ENCODE peak calls at places on chromosomes 4 and X, in five cellular contexts. O is HepG2, L is K562, U is SK-N-SH, I is GM12878. E is an unnamed sample.
A peak's percentile ranks its signal among the peaks of the same experiment; 100 is the strongest.

GRCh38 chrX:141936080-141936479 is 32.4 kb downstream of the MAGEC1 start:
- DNase-seq in I (no peak), L (no peak), U (no peak), O (no peak), E (no peak)

GRCh38 chr4:39933689-39934590 is 43.8 kb downstream of the PDS5A start:
- DNase-seq in L (no peak), O (no peak), I (no peak), U (no peak), E (no peak)

GRCh38 chr4:85741921-85742591 is 267.1 kb downstream of the ARHGAP24 start:
- DNase-seq in U (peak; percentile 37), I (no peak), O (no peak), L (no peak), E (no peak)

GRCh38 chr4:121061215-121061614 is 11.1 kb downstream of the NDNF start:
- DNase-seq in L (no peak), O (no peak), U (no peak), I (no peak), E (no peak)

GRCh38 chrX:45788941-45789348 is 588.3 kb upstream of the DIPK2B start:
- DNase-seq in L (no peak), U (no peak), O (no peak), I (no peak), E (no peak)

GRCh38 chr4:138961687-138962086 is 53.9 kb upstream of the NOCT start:
- DNase-seq in O (no peak), L (no peak), I (no peak), U (no peak), E (no peak)

GRCh38 chr4:161664740-161665139 is 499.1 kb downstream of the FSTL5 start:
- DNase-seq in L (no peak), U (no peak), I (no peak), O (no peak), E (no peak)

GRCh38 chr4:185730849-185731608 is 81.0 kb downstream of the SORBS2 start:
- DNase-seq in L (no peak), O (no peak), I (no peak), U (no peak), E (no peak)

GRCh38 chrX:118221257-118221656 is 104.6 kb upstream of the KLHL13 start:
- DNase-seq in U (peak; percentile 30), L (no peak), O (no peak), I (no peak), E (no peak)

GRCh38 chrX:104347860-104348259 is 93.1 kb upstream of the ESX1 start:
- DNase-seq in O (no peak), L (no peak), U (no peak), I (no peak), E (no peak)

GRCh38 chr4:69546121-69546520 is 50.4 kb upstream of the UGT2B4 start:
- DNase-seq in I (no peak), U (no peak), O (no peak), L (no peak), E (no peak)

GRCh38 chrX:19193584-19193983 is 71.3 kb upstream of the ADGRG2 start:
- DNase-seq in I (no peak), U (no peak), L (no peak), O (peak; percentile 3), E (no peak)

GRCh38 chr4:110071466-110071865 is 126.9 kb downstream of the ELOVL6 start:
- DNase-seq in O (no peak), U (no peak), I (no peak), L (no peak), E (no peak)

GRCh38 chr4:169236901-169237626 is 33.7 kb downstream of the SH3RF1 start:
- DNase-seq in I (no peak), O (no peak), U (no peak), L (no peak), E (no peak)

GRCh38 chr4:148962539-148963290 is 520.5 kb upstream of the NR3C2 start:
- DNase-seq in U (no peak), L (no peak), O (no peak), I (no peak), E (no peak)

GRCh38 chr4:52568351-52568750 is 90.8 kb downstream of the USP46 start:
- DNase-seq in L (no peak), I (no peak), U (no peak), O (no peak), E (no peak)

GRCh38 chr4:2494992-2495391 is 26.1 kb downstream of the RNF4 start:
- DNase-seq in U (no peak), O (no peak), L (no peak), I (no peak), E (no peak)

GRCh38 chr4:12875640-12876243 is 608.4 kb downstream of the RAB28 start:
- DNase-seq in I (no peak), O (peak; percentile 59), U (no peak), L (no peak), E (no peak)

GRCh38 chr4:173041482-173041881 is 127.1 kb upstream of the GALNT7 start:
- DNase-seq in L (no peak), U (no peak), I (no peak), O (no peak), E (no peak)

GRCh38 chr4:8260656-8261111 is 8.9 kb upstream of the HTRA3 start:
- DNase-seq in L (no peak), I (no peak), U (peak; percentile 74), O (no peak), E (no peak)

GRCh38 chr4:38804654-38805295 is at the start of gene TLR1:
- DNase-seq in I (peak; percentile 62), L (no peak), O (peak; percentile 25), U (peak; percentile 26), E (peak; percentile 18)

GRCh38 chrX:51837926-51838325 is 55.5 kb upstream of the MAGED1 start:
- DNase-seq in I (no peak), U (peak; percentile 20), L (no peak), O (no peak), E (no peak)

GRCh38 chr4:78776729-78777555 is 792 bp downstream of the BMP2K start:
- DNase-seq in O (peak; percentile 52), U (peak; percentile 54), I (no peak), L (peak; percentile 48), E (peak; percentile 28)

GRCh38 chr4:70721747-70722146 is at the start of gene RUFY3:
- DNase-seq in U (peak; percentile 80), L (no peak), O (no peak), I (no peak), E (no peak)

GRCh38 chrX:36908801-36909403 is 99.3 kb upstream of the FAM47C start:
- DNase-seq in L (peak; percentile 10), O (peak; percentile 12), I (peak; percentile 1), U (peak; percentile 10), E (peak; percentile 4)

GRCh38 chr4:7070729-7071511 is 3.1 kb upstream of the GRPEL1 start:
- DNase-seq in O (peak; percentile 68), L (peak; percentile 65), I (peak; percentile 45), U (peak; percentile 78), E (peak; percentile 79)

GRCh38 chr4:168796362-168797106 is 213.5 kb downstream of the CBR4 start:
- DNase-seq in O (peak; percentile 80), L (no peak), U (no peak), I (no peak), E (peak; percentile 52)

GRCh38 chrX:79515529-79515928 is 148.4 kb upstream of the ITM2A start:
- DNase-seq in I (no peak), O (no peak), L (no peak), U (no peak), E (no peak)

GRCh38 chrX:153723351-153724251 is 586 bp downstream of the BCAP31 start:
- DNase-seq in U (peak; percentile 68), O (peak; percentile 59), L (peak; percentile 62), I (no peak), E (no peak)

GRCh38 chr4:144819591-144819990 is 173.6 kb downstream of the HHIP start:
- DNase-seq in L (no peak), U (no peak), O (no peak), I (no peak), E (no peak)

GRCh38 chr4:73701116-73701515 is 39.3 kb upstream of the CXCL8 start:
- DNase-seq in L (no peak), U (no peak), O (no peak), I (no peak), E (no peak)

GRCh38 chr4:150002561-150002960 is 75.7 kb upstream of the DCLK2 start:
- DNase-seq in I (no peak), O (no peak), L (no peak), U (no peak), E (no peak)

GRCh38 chr4:92969650-92970370 is 666.0 kb downstream of the GRID2 start:
- DNase-seq in O (peak; percentile 89), I (no peak), L (no peak), U (no peak), E (peak; percentile 56)

DNA sequence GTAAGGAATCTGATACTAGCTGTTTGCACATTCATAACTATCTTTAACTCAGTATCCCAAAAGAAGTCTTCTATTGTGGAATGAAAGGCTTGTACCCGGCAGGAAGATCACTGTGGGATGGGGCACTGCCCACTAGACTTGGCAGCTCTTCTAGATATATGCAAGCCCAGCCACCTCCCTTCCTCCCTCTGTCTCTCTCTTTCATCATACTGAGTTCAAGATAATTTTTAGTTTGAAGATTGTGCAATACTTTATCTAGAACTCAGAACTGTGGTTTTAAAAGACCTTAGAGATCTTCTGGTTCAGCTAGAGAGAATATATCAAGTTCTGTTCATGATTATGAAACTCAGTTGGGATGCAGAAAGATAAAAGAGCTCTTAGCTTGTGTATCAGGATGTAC is 22.5 kb upstream of the GPR34 start:
- DNase-seq in L (no peak), U (no peak), I (no peak), O (no peak), E (no peak)
- TF ChIP-seq CTCF in L (no peak), U (no peak), I (no peak), O (no peak), E (no peak)

GRCh38 chr4:179200681-179201080 is 1758.4 kb upstream of the AGA start:
- DNase-seq in I (no peak), L (no peak), O (no peak), U (no peak), E (no peak)
- TF ChIP-seq YY1 in I (no peak), L (no peak), O (no peak), U (no peak), E (no peak)

GRCh38 chrX:138150709-138151108 is 560.8 kb downstream of the FGF13 start:
- DNase-seq in I (no peak), L (no peak), O (no peak), U (no peak), E (no peak)
- TF ChIP-seq CTCF in I (peak; percentile 27), L (peak; percentile 16), O (no peak), U (peak; percentile 18), E (no peak)

GRCh38 chr4:81913427-81913878 is 441.7 kb upstream of the RASGEF1B start:
- DNase-seq in O (peak; percentile 48), L (peak; percentile 82), I (no peak), U (peak; percentile 46), E (peak; percentile 49)
- TF ChIP-seq YY1 in O (no peak), L (no peak), I (no peak), U (no peak), E (peak; percentile 10)